ENCODE peak calls at places on chromosomes 16 and 17, in six cellular contexts. One of them, this sample, is unnamed. For H3K4me1, the result is how much of the 10 kb centered on the place peaks cover.

GRCh38 chr16:14325921-14326401 is 254.8 kb downstream of the MRTFB start:
- DNase-seq in CD8-positive, alpha-beta T cell: no peak
- DNase-seq in fibroblast of lung: no peak
- DNase-seq in cardiac muscle cell: peak
- DNase-seq in tibial artery: no peak
- DNase-seq in mucosa of descending colon: no peak
- DNase-seq in this sample: no peak

GRCh38 chr17:69240201-69240600 is 11.6 kb upstream of the ABCA10 start:
- DNase-seq in CD8-positive, alpha-beta T cell: no peak
- DNase-seq in fibroblast of lung: no peak
- DNase-seq in cardiac muscle cell: no peak
- DNase-seq in tibial artery: no peak
- DNase-seq in mucosa of descending colon: no peak
- DNase-seq in this sample: no peak

GRCh38 chr16:31038993-31039392 is 5.6 kb downstream of the STX4 start:
- DNase-seq in CD8-positive, alpha-beta T cell: no peak
- DNase-seq in fibroblast of lung: no peak
- DNase-seq in cardiac muscle cell: no peak
- DNase-seq in tibial artery: no peak
- DNase-seq in mucosa of descending colon: no peak
- DNase-seq in this sample: no peak

GRCh38 chr16:84999200-84999599 is 12.1 kb downstream of the ZDHHC7 start:
- DNase-seq in CD8-positive, alpha-beta T cell: no peak
- DNase-seq in fibroblast of lung: peak
- DNase-seq in cardiac muscle cell: no peak
- DNase-seq in tibial artery: no peak
- DNase-seq in mucosa of descending colon: no peak
- DNase-seq in this sample: no peak

GRCh38 chr17:71689782-71690181 is 431.0 kb upstream of the SOX9 start:
- DNase-seq in CD8-positive, alpha-beta T cell: no peak
- DNase-seq in fibroblast of lung: no peak
- DNase-seq in cardiac muscle cell: no peak
- DNase-seq in tibial artery: no peak
- DNase-seq in mucosa of descending colon: no peak
- DNase-seq in this sample: no peak

GRCh38 chr16:89261691-89262563 is 44.4 kb downstream of the ZNF778 start:
- DNase-seq in CD8-positive, alpha-beta T cell: no peak
- DNase-seq in fibroblast of lung: no peak
- DNase-seq in cardiac muscle cell: no peak
- DNase-seq in tibial artery: no peak
- DNase-seq in mucosa of descending colon: no peak
- DNase-seq in this sample: no peak

GRCh38 chr16:1650131-1650530 is 27.9 kb upstream of the JPT2 start:
- DNase-seq in CD8-positive, alpha-beta T cell: no peak
- DNase-seq in fibroblast of lung: no peak
- DNase-seq in cardiac muscle cell: no peak
- DNase-seq in tibial artery: no peak
- DNase-seq in mucosa of descending colon: no peak
- DNase-seq in this sample: no peak

GRCh38 chr17:80785477-80786178 is 206.0 kb upstream of the CHMP6 start:
- DNase-seq in CD8-positive, alpha-beta T cell: peak
- DNase-seq in fibroblast of lung: peak
- DNase-seq in cardiac muscle cell: peak
- DNase-seq in tibial artery: peak
- DNase-seq in mucosa of descending colon: no peak
- DNase-seq in this sample: no peak

GRCh38 chr16:77416939-77417480 is 17.8 kb downstream of the ADAMTS18 start:
- DNase-seq in CD8-positive, alpha-beta T cell: no peak
- DNase-seq in fibroblast of lung: no peak
- DNase-seq in cardiac muscle cell: no peak
- DNase-seq in tibial artery: no peak
- DNase-seq in mucosa of descending colon: no peak
- DNase-seq in this sample: peak

GRCh38 chr16:8713635-8714097 is 39.2 kb downstream of the ABAT start:
- DNase-seq in CD8-positive, alpha-beta T cell: no peak
- DNase-seq in fibroblast of lung: no peak
- DNase-seq in cardiac muscle cell: no peak
- DNase-seq in tibial artery: no peak
- DNase-seq in mucosa of descending colon: no peak
- DNase-seq in this sample: no peak

GRCh38 chr17:75271233-75271954 is 363 bp upstream of the MIF4GD start:
- DNase-seq in CD8-positive, alpha-beta T cell: peak
- DNase-seq in fibroblast of lung: no peak
- DNase-seq in cardiac muscle cell: peak
- DNase-seq in tibial artery: peak
- DNase-seq in mucosa of descending colon: peak
- DNase-seq in this sample: no peak

GRCh38 chr17:74935585-74936469 is at the start of gene OTOP3:
- DNase-seq in CD8-positive, alpha-beta T cell: no peak
- DNase-seq in fibroblast of lung: no peak
- DNase-seq in cardiac muscle cell: no peak
- DNase-seq in tibial artery: no peak
- DNase-seq in mucosa of descending colon: no peak
- DNase-seq in this sample: no peak

GRCh38 chr16:14186007-14186953 is 115.2 kb downstream of the MRTFB start:
- DNase-seq in CD8-positive, alpha-beta T cell: no peak
- DNase-seq in fibroblast of lung: peak
- DNase-seq in cardiac muscle cell: peak
- DNase-seq in tibial artery: peak
- DNase-seq in mucosa of descending colon: no peak
- DNase-seq in this sample: no peak

GRCh38 chr17:57605734-57606105 is 139.4 kb downstream of the CCDC182 start:
- DNase-seq in CD8-positive, alpha-beta T cell: no peak
- DNase-seq in fibroblast of lung: no peak
- DNase-seq in cardiac muscle cell: peak
- DNase-seq in tibial artery: peak
- DNase-seq in mucosa of descending colon: no peak
- DNase-seq in this sample: no peak

GRCh38 chr16:4674926-4675530 is 18.3 kb upstream of the NUDT16L1 start:
- DNase-seq in CD8-positive, alpha-beta T cell: no peak
- DNase-seq in fibroblast of lung: no peak
- DNase-seq in cardiac muscle cell: no peak
- DNase-seq in tibial artery: no peak
- DNase-seq in mucosa of descending colon: no peak
- DNase-seq in this sample: no peak

GRCh38 chr17:3808701-3809100 is 7.7 kb upstream of the ITGAE start:
- DNase-seq in CD8-positive, alpha-beta T cell: no peak
- DNase-seq in fibroblast of lung: peak
- DNase-seq in cardiac muscle cell: no peak
- DNase-seq in tibial artery: no peak
- DNase-seq in mucosa of descending colon: no peak
- DNase-seq in this sample: no peak

GRCh38 chr16:28210264-28210663 is 1.5 kb downstream of the XPO6 start:
- DNase-seq in CD8-positive, alpha-beta T cell: no peak
- DNase-seq in fibroblast of lung: no peak
- DNase-seq in cardiac muscle cell: no peak
- DNase-seq in tibial artery: no peak
- DNase-seq in mucosa of descending colon: no peak
- DNase-seq in this sample: no peak

GRCh38 chr16:14364386-14365199 is 265.5 kb downstream of the PARN start:
- DNase-seq in CD8-positive, alpha-beta T cell: no peak
- DNase-seq in fibroblast of lung: peak
- DNase-seq in cardiac muscle cell: no peak
- DNase-seq in tibial artery: no peak
- DNase-seq in mucosa of descending colon: no peak
- DNase-seq in this sample: no peak

GRCh38 chr17:68184141-68184571 is 63.7 kb upstream of the AMZ2 start:
- DNase-seq in CD8-positive, alpha-beta T cell: no peak
- DNase-seq in fibroblast of lung: peak
- DNase-seq in cardiac muscle cell: no peak
- DNase-seq in tibial artery: no peak
- DNase-seq in mucosa of descending colon: no peak
- DNase-seq in this sample: no peak

GRCh38 chr17:82229686-82230626 is 1.1 kb downstream of the SLC16A3 start:
- DNase-seq in CD8-positive, alpha-beta T cell: no peak
- DNase-seq in fibroblast of lung: no peak
- DNase-seq in cardiac muscle cell: peak
- DNase-seq in tibial artery: peak
- DNase-seq in mucosa of descending colon: peak
- DNase-seq in this sample: no peak
- H3K4me1 ChIP-seq in CD8-positive, alpha-beta T cell: under half
- H3K4me1 ChIP-seq in fibroblast of lung: under half
- H3K4me1 ChIP-seq in cardiac muscle cell: under half
- H3K4me1 ChIP-seq in tibial artery: under half
- H3K4me1 ChIP-seq in mucosa of descending colon: under half
- H3K4me1 ChIP-seq in this sample: half or more

GRCh38 chr17:17754719-17755686 is 73.7 kb downstream of the RAI1 start:
- DNase-seq in CD8-positive, alpha-beta T cell: no peak
- DNase-seq in fibroblast of lung: peak
- DNase-seq in cardiac muscle cell: peak
- DNase-seq in tibial artery: no peak
- DNase-seq in mucosa of descending colon: no peak
- DNase-seq in this sample: no peak

GRCh38 chr17:17750881-17751280 is 69.6 kb downstream of the RAI1 start:
- DNase-seq in CD8-positive, alpha-beta T cell: peak
- DNase-seq in fibroblast of lung: no peak
- DNase-seq in cardiac muscle cell: no peak
- DNase-seq in tibial artery: no peak
- DNase-seq in mucosa of descending colon: no peak
- DNase-seq in this sample: no peak

GRCh38 chr17:17751996-17752821 is 71.0 kb downstream of the RAI1 start:
- DNase-seq in CD8-positive, alpha-beta T cell: peak
- DNase-seq in fibroblast of lung: peak
- DNase-seq in cardiac muscle cell: peak
- DNase-seq in tibial artery: peak
- DNase-seq in mucosa of descending colon: peak
- DNase-seq in this sample: peak

GRCh38 chr17:17751489-17751995 is 70.3 kb downstream of the RAI1 start:
- DNase-seq in CD8-positive, alpha-beta T cell: peak
- DNase-seq in fibroblast of lung: no peak
- DNase-seq in cardiac muscle cell: no peak
- DNase-seq in tibial artery: no peak
- DNase-seq in mucosa of descending colon: no peak
- DNase-seq in this sample: no peak

GRCh38 chr17:17752822-17753448 is 71.7 kb downstream of the RAI1 start:
- DNase-seq in CD8-positive, alpha-beta T cell: no peak
- DNase-seq in fibroblast of lung: no peak
- DNase-seq in cardiac muscle cell: no peak
- DNase-seq in tibial artery: no peak
- DNase-seq in mucosa of descending colon: no peak
- DNase-seq in this sample: no peak
- H3K4me1 ChIP-seq in CD8-positive, alpha-beta T cell: half or more
- H3K4me1 ChIP-seq in fibroblast of lung: under half
- H3K4me1 ChIP-seq in cardiac muscle cell: under half
- H3K4me1 ChIP-seq in tibial artery: under half
- H3K4me1 ChIP-seq in mucosa of descending colon: under half
- H3K4me1 ChIP-seq in this sample: half or more

GRCh38 chr17:78716814-78717393 is 65.2 kb downstream of the CYTH1 start:
- DNase-seq in CD8-positive, alpha-beta T cell: peak
- DNase-seq in fibroblast of lung: peak
- DNase-seq in cardiac muscle cell: no peak
- DNase-seq in tibial artery: peak
- DNase-seq in mucosa of descending colon: peak
- DNase-seq in this sample: no peak

GRCh38 chr17:78719630-78720298 is 62.3 kb downstream of the CYTH1 start:
- DNase-seq in CD8-positive, alpha-beta T cell: no peak
- DNase-seq in fibroblast of lung: no peak
- DNase-seq in cardiac muscle cell: no peak
- DNase-seq in tibial artery: no peak
- DNase-seq in mucosa of descending colon: no peak
- DNase-seq in this sample: no peak

GRCh38 chr17:78717431-78717980 is 64.6 kb downstream of the CYTH1 start:
- DNase-seq in CD8-positive, alpha-beta T cell: no peak
- DNase-seq in fibroblast of lung: peak
- DNase-seq in cardiac muscle cell: no peak
- DNase-seq in tibial artery: no peak
- DNase-seq in mucosa of descending colon: no peak
- DNase-seq in this sample: no peak

GRCh38 chr17:78716292-78716691 is 65.8 kb downstream of the CYTH1 start:
- DNase-seq in CD8-positive, alpha-beta T cell: no peak
- DNase-seq in fibroblast of lung: no peak
- DNase-seq in cardiac muscle cell: no peak
- DNase-seq in tibial artery: no peak
- DNase-seq in mucosa of descending colon: no peak
- DNase-seq in this sample: no peak

GRCh38 chr17:78718575-78719209 is 63.4 kb downstream of the CYTH1 start:
- DNase-seq in CD8-positive, alpha-beta T cell: no peak
- DNase-seq in fibroblast of lung: no peak
- DNase-seq in cardiac muscle cell: no peak
- DNase-seq in tibial artery: no peak
- DNase-seq in mucosa of descending colon: no peak
- DNase-seq in this sample: no peak
- H3K4me1 ChIP-seq in CD8-positive, alpha-beta T cell: half or more
- H3K4me1 ChIP-seq in fibroblast of lung: under half
- H3K4me1 ChIP-seq in cardiac muscle cell: under half
- H3K4me1 ChIP-seq in tibial artery: half or more
- H3K4me1 ChIP-seq in mucosa of descending colon: half or more
- H3K4me1 ChIP-seq in this sample: half or more

DNA sequence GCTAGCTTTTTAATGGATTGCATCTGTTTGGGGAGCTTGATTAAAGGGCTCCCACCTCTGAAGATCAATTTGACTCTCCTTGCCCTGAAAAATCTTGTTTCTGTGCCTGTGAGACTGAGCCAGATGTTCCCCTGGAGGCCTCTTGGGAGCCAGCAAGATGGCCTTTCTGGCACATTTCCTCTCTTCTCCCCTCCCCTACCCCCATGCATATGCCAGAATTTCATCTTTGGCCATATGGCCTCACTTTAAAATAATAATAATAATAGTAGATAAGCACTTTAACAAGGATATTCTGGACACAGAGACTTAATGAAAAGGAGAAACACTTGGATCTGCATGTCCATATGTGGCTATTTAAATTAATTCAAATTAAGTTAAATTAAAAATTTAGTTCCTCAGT is 144.1 kb upstream of the CES5A start:
- DNase-seq in CD8-positive, alpha-beta T cell: no peak
- DNase-seq in fibroblast of lung: no peak
- DNase-seq in cardiac muscle cell: no peak
- DNase-seq in tibial artery: no peak
- DNase-seq in mucosa of descending colon: no peak
- DNase-seq in this sample: no peak
- H3K4me1 ChIP-seq in CD8-positive, alpha-beta T cell: under half
- H3K4me1 ChIP-seq in fibroblast of lung: under half
- H3K4me1 ChIP-seq in cardiac muscle cell: under half
- H3K4me1 ChIP-seq in tibial artery: under half
- H3K4me1 ChIP-seq in mucosa of descending colon: under half
- H3K4me1 ChIP-seq in this sample: under half

DNA sequence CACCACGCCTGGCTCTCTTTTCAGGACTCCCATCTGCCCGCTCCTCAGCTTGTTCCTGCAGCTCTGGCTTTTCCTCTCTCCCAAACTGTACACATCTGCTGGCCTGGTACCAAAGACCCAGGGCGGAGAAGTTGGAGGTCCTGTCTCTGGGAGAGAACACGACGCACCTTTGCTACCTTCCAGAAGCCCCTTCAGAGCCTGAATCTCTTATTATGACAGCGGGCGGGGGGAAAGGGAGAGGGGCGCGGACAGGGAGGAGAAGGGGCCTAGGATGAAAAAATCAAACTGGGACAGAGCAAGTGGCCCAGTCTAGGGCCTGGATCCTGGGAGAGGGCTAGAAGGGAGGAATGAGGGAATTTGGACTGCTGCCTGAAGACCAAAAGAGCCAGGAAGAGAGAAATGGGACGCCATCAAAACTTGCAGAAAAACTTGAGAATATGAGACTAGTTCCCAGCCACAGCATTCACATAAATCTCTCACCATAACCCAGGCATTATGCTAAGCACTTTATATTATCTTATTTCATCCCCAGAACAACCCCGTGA is 2.5 kb upstream of the PER1 start:
- DNase-seq in CD8-positive, alpha-beta T cell: no peak
- DNase-seq in fibroblast of lung: no peak
- DNase-seq in cardiac muscle cell: no peak
- DNase-seq in tibial artery: no peak
- DNase-seq in mucosa of descending colon: no peak
- DNase-seq in this sample: no peak
- H3K4me1 ChIP-seq in CD8-positive, alpha-beta T cell: half or more
- H3K4me1 ChIP-seq in fibroblast of lung: under half
- H3K4me1 ChIP-seq in cardiac muscle cell: under half
- H3K4me1 ChIP-seq in tibial artery: half or more
- H3K4me1 ChIP-seq in mucosa of descending colon: half or more
- H3K4me1 ChIP-seq in this sample: half or more

GRCh38 chr16:78816499-78817441 is 717.3 kb downstream of the WWOX start:
- DNase-seq in CD8-positive, alpha-beta T cell: no peak
- DNase-seq in fibroblast of lung: no peak
- DNase-seq in cardiac muscle cell: no peak
- DNase-seq in tibial artery: no peak
- DNase-seq in mucosa of descending colon: no peak
- DNase-seq in this sample: no peak
- H3K4me1 ChIP-seq in CD8-positive, alpha-beta T cell: under half
- H3K4me1 ChIP-seq in fibroblast of lung: under half
- H3K4me1 ChIP-seq in cardiac muscle cell: under half
- H3K4me1 ChIP-seq in tibial artery: under half
- H3K4me1 ChIP-seq in mucosa of descending colon: under half
- H3K4me1 ChIP-seq in this sample: under half